ENCODE peak calls at places on chromosome 4, in six cellular contexts. W, D, K, S, Z and X are unnamed samples.

GRCh38 chr4:3009422-3009821 is 46.1 kb downstream of the GRK4 start:
- DNase-seq in D (no peak), Z (no peak), W (peak), K (peak), S (no peak), X (peak)

GRCh38 chr4:10075953-10076391 is 40.6 kb downstream of the WDR1 start:
- DNase-seq in S (no peak), W (no peak), D (no peak), Z (no peak), K (no peak), X (no peak)

GRCh38 chr4:158998624-158999023 is 104.3 kb upstream of the RAPGEF2 start:
- DNase-seq in D (no peak), Z (no peak), S (no peak), K (no peak), W (no peak), X (no peak)

GRCh38 chr4:8577972-8578371 is 2.2 kb upstream of the GPR78 start:
- DNase-seq in K (no peak), Z (no peak), S (no peak), W (no peak), D (no peak), X (no peak)

GRCh38 chr4:113328514-113328913 is 279.1 kb downstream of the ANK2 start:
- DNase-seq in Z (peak), K (peak), W (peak), D (no peak), S (no peak), X (peak)

GRCh38 chr4:156906325-156906724 is 65.3 kb downstream of the PDGFC start:
- DNase-seq in D (peak), S (no peak), K (no peak), Z (no peak), W (no peak), X (no peak)

GRCh38 chr4:33924801-33925200 is 2319.5 kb downstream of the ARAP2 start:
- DNase-seq in D (no peak), S (no peak), Z (no peak), K (no peak), W (no peak), X (no peak)

GRCh38 chr4:165359501-165359900 is 19.3 kb upstream of the CPE start:
- DNase-seq in D (no peak), W (no peak), Z (no peak), S (no peak), K (no peak), X (peak)

GRCh38 chr4:153153339-153153851 is 50.8 kb upstream of the TRIM2 start:
- DNase-seq in K (peak), Z (no peak), S (no peak), D (peak), W (no peak), X (peak)

GRCh38 chr4:26150948-26151347 is 169.9 kb upstream of the RBPJ start:
- DNase-seq in W (no peak), K (no peak), S (no peak), Z (no peak), D (no peak), X (peak)

GRCh38 chr4:132642196-132642817 is 506.8 kb upstream of the PCDH10 start:
- DNase-seq in W (peak), S (peak), Z (peak), D (peak), K (peak), X (peak)

GRCh38 chr4:83231620-83232056 is 53.0 kb downstream of the COQ2 start:
- DNase-seq in Z (no peak), K (no peak), S (peak), W (peak), D (no peak), X (peak)

GRCh38 chr4:90025248-90025647 is 101.9 kb upstream of the CCSER1 start:
- DNase-seq in D (peak), S (no peak), K (peak), W (no peak), Z (no peak), X (no peak)

GRCh38 chr4:145083891-145084640 is 13.9 kb downstream of the ANAPC10 start:
- DNase-seq in Z (no peak), W (peak), D (no peak), K (no peak), S (no peak), X (no peak)

GRCh38 chr4:3098346-3098745 is 23.9 kb downstream of the HTT start:
- DNase-seq in W (no peak), S (no peak), K (no peak), Z (no peak), D (no peak), X (no peak)

DNA sequence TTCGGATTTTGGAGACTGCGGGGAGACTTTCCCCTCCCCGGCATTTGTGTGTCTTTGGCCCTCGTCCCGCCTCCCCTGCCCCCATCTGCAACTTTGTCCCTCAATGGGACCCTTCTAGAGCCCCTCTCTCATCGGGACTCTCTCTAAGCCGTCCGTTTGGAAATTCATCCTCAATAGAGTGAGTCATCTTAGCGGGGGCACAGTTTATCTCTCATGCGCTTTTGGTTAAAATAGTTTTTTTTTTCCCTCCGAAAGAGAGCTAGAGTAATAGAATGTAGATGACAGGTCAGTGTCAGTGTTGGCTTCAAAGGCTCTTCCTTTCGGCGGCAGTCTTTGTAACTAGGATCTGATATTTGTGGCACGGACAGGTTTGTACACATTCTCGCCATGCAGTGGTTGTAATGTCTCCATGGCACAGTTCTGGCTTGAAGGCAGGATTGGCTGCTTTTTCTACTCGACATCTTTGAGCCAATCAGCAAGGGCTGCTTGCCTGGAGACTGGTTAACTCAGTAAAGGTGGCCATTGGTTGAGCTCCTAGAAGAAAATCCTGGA is 966 bp downstream of the N4BP2 start:
- DNase-seq in D (peak), K (peak), S (peak), Z (peak), W (peak), X (peak)
- TF ChIP-seq POLR2A in D (no peak), K (no peak), S (peak), Z (peak), W (peak), X (peak)

GRCh38 chr4:75696551-75696950 is 23.3 kb upstream of the G3BP2 start:
- DNase-seq in Z (no peak), W (no peak), K (no peak), S (no peak), D (no peak), X (no peak)

GRCh38 chr4:75698162-75698962 is 25.2 kb upstream of the G3BP2 start:
- DNase-seq in K (no peak), W (no peak), Z (no peak), D (no peak), S (peak), X (peak)

GRCh38 chr4:75698963-75699228 is 25.5 kb upstream of the USO1 start:
- DNase-seq in W (no peak), D (no peak), K (no peak), Z (no peak), S (no peak), X (no peak)

GRCh38 chr4:75699299-75699698 is 25.1 kb upstream of the USO1 start:
- DNase-seq in Z (no peak), W (no peak), D (no peak), S (no peak), K (no peak), X (no peak)

DNA sequence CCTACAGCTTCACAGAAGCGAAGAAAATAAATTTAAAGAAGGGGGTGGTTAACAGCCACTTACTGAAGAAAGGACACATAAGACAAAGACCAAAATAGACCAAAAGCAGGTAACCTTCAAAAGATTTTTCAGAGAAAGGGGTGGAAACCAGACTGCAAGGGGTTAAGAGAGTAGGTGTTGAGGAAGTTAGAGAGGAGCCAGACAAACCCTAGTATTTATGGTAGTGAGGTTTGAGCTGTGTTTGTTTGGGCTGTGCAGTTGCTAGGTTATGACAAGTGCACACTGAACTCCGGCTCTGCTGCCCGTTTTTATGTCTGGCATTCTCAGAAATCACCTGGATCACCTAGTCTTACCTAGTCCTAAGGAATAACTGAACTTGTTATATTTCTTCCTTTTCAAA is 22.8 kb upstream of the G3BP2 start:
- DNase-seq in Z (no peak), D (no peak), W (no peak), K (no peak), S (no peak), X (no peak)
- TF ChIP-seq MYC in Z (no peak), D (no peak), W (no peak), K (no peak), S (no peak), X (no peak)

GRCh38 chr4:151614532-151614931 is 146.3 kb downstream of the GATB start:
- DNase-seq in K (no peak), Z (no peak), S (no peak), W (no peak), D (no peak), X (no peak)

GRCh38 chr4:151610229-151610628 is 150.6 kb downstream of the GATB start:
- DNase-seq in K (no peak), Z (no peak), W (no peak), D (no peak), S (no peak), X (no peak)

GRCh38 chr4:151613290-151613689 is 147.5 kb downstream of the GATB start:
- DNase-seq in Z (no peak), D (no peak), W (no peak), S (no peak), K (no peak), X (no peak)

GRCh38 chr4:151606061-151606460 is 154.7 kb downstream of the GATB start:
- DNase-seq in D (no peak), S (no peak), W (no peak), Z (no peak), K (no peak), X (no peak)

DNA sequence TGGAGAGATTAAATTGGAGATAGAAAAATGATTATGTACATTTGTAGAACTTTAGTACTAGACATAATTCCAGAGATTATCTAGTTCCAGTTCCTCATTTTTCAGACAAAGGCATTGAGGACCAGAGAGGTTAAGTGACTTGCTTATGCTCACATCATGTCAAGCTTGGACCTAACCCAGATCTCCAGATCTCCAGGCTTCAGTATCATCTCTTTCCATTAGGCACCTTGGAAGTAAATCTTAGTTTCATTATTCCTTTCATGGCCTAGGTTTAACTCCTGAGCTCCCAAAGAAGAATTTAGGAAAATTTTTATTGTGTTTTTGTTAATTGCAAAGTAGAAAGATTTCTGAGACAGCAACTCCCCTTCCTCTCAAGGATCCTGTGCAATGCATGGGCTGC is 148.8 kb downstream of the GATB start:
- DNase-seq in K (no peak), D (no peak), S (no peak), W (no peak), Z (no peak), X (no peak)
- TF ChIP-seq MAX in K (no peak), D (no peak), S (no peak), W (no peak), Z (no peak), X (no peak)

GRCh38 chr4:87865960-87866598 is 33.3 kb downstream of the MEPE start:
- DNase-seq in Z (no peak), W (peak), D (no peak), S (no peak), K (peak), X (peak)

GRCh38 chr4:87862236-87862635 is 29.5 kb downstream of the MEPE start:
- DNase-seq in W (peak), Z (no peak), K (no peak), S (no peak), D (no peak), X (no peak)

GRCh38 chr4:87865288-87865687 is 32.5 kb downstream of the MEPE start:
- DNase-seq in S (no peak), W (peak), D (peak), Z (no peak), K (peak), X (no peak)

GRCh38 chr4:87863486-87863885 is 30.7 kb downstream of the MEPE start:
- DNase-seq in D (no peak), Z (no peak), W (no peak), S (no peak), K (no peak), X (no peak)

DNA sequence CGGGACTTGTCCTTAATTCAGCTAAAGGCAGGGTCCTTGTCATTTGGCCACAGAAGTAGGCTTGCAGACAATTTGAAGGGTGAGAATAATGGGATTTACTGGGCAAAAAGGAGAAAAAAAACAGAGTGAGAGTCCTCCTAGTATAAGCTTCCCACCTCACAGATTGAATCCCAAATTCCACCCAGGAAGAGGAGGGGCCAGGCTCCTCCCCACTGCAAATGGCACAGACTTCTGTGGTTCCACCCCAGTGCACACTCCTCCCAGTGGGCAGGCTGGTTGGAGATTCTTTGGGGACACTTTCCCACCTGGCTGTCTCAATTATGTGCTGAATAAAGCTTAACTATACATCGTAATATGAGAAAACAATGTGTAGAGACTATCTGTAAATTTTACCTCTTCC is 31.6 kb downstream of the MEPE start:
- DNase-seq in D (no peak), K (no peak), W (no peak), S (no peak), Z (no peak), X (no peak)
- TF ChIP-seq POLR2A in D (no peak), K (no peak), W (no peak), S (no peak), Z (no peak), X (no peak)

GRCh38 chr4:79209822-79210635 is 115.8 kb downstream of the NAA11 start:
- DNase-seq in S (no peak), W (peak), D (peak), K (no peak), Z (peak), X (peak)
- TF ChIP-seq MYC in S (no peak), W (no peak), D (no peak), K (no peak), Z (peak), X (peak)

DNA sequence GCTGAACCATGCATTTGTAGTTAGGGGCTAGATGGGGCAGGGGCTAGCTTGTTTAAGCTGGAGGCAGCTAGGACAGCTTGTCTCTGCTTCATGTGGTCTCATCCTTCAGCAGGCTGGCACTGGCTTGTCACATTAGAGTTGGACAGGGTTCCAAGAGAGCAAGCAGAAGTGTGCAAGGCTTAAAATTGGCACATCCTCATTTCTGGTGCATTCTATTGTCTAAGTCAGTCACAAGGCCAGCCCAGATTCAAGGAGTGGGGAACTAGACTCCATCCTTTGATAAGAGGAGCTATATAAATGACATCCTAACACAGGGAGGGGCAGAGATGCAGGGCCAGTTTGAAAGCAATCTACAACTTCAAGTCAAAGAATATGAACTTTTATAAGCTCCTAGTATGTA is 313.2 kb downstream of the PTTG2 start:
- DNase-seq in K (no peak), D (no peak), S (no peak), W (no peak), Z (no peak), X (no peak)
- TF ChIP-seq MAX in K (no peak), D (no peak), S (no peak), W (no peak), Z (no peak), X (no peak)

GRCh38 chr4:5051210-5051691 is at the start of gene STK32B:
- DNase-seq in K (peak), D (peak), W (no peak), S (no peak), Z (peak), X (peak)

GRCh38 chr4:5048721-5049120 is 2.6 kb upstream of the STK32B start:
- DNase-seq in W (no peak), K (no peak), S (no peak), Z (no peak), D (no peak), X (no peak)

GRCh38 chr4:5051692-5052423 is 578 bp downstream of the STK32B start:
- DNase-seq in Z (no peak), S (no peak), K (peak), W (no peak), D (peak), X (peak)

GRCh38 chr4:5052424-5052702 is 1.1 kb downstream of the STK32B start:
- DNase-seq in S (no peak), W (no peak), Z (no peak), D (no peak), K (no peak), X (no peak)

GRCh38 chr4:5050520-5050955 is 742 bp upstream of the STK32B start:
- DNase-seq in W (peak), Z (peak), S (no peak), D (peak), K (peak), X (peak)
- TF ChIP-seq POLR2A in W (no peak), Z (no peak), S (no peak), D (no peak), K (no peak), X (no peak)

GRCh38 chr4:102521570-102522553 is 20.7 kb downstream of the NFKB1 start:
- DNase-seq in D (no peak), Z (no peak), S (no peak), K (no peak), W (no peak), X (no peak)
- TF ChIP-seq MYC in D (no peak), Z (no peak), S (no peak), K (no peak), W (no peak), X (no peak)